ENCODE peak calls at places on chromosomes 5 and 9, in four cellular contexts. F, O, Q and J are unnamed samples.

GRCh38 chr5:141734501-141735231 is 52.6 kb upstream of the ARAP3 start:
- DNase-seq in F (no peak), O (no peak), Q (no peak), J (no peak)

GRCh38 chr5:167555771-167556170 is 735.7 kb upstream of the WWC1 start:
- DNase-seq in F (no peak), O (no peak), Q (no peak), J (no peak)

GRCh38 chr5:118703241-118703640 is 285.1 kb downstream of the DTWD2 start:
- DNase-seq in F (no peak), O (no peak), Q (no peak), J (no peak)

GRCh38 chr5:31981361-31981955 is 192.7 kb downstream of the GOLPH3 start:
- DNase-seq in F (no peak), O (no peak), Q (no peak), J (no peak)

GRCh38 chr5:6158974-6159863 is 219.1 kb downstream of the MED10 start:
- DNase-seq in F (no peak), O (no peak), Q (no peak), J (no peak)

GRCh38 chr5:36657563-36657995 is 51.2 kb downstream of the SLC1A3 start:
- DNase-seq in F (peak; percentile 78), O (no peak), Q (no peak), J (peak; percentile 58)

GRCh38 chr5:74085186-74085585 is 459.2 kb downstream of the ARHGEF28 start:
- DNase-seq in F (no peak), O (no peak), Q (no peak), J (no peak)

GRCh38 chr5:132754947-132755346 is 7.7 kb downstream of the CCNI2 start:
- DNase-seq in F (no peak), O (no peak), Q (no peak), J (no peak)

GRCh38 chr9:642014-642413 is 199.5 kb upstream of the DMRT1 start:
- DNase-seq in F (no peak), O (no peak), Q (no peak), J (no peak)

GRCh38 chr9:133375116-133375723 is 640 bp downstream of the SURF4 start:
- DNase-seq in F (peak; percentile 39), O (peak; percentile 57), Q (no peak), J (peak; percentile 53)

GRCh38 chr5:149666212-149666852 is 63.8 kb upstream of the PPARGC1B start:
- DNase-seq in F (no peak), O (no peak), Q (no peak), J (no peak)

GRCh38 chr9:113770396-113770795 is 105.7 kb upstream of the ZNF618 start:
- DNase-seq in F (peak; percentile 22), O (no peak), Q (no peak), J (no peak)

GRCh38 chr9:93587651-93588347 is 11.4 kb downstream of the PHF2 start:
- DNase-seq in F (no peak), O (peak; percentile 48), Q (peak; percentile 64), J (peak; percentile 13)

GRCh38 chr9:111853450-111853827 is 43.2 kb upstream of the UGCG start:
- DNase-seq in F (no peak), O (no peak), Q (no peak), J (no peak)

GRCh38 chr9:38620483-38621433 is at the start of gene ANKRD18A:
- DNase-seq in F (peak; percentile 85), O (peak; percentile 62), Q (peak; percentile 90), J (peak; percentile 89)

GRCh38 chr5:9739135-9739534 is 109.0 kb upstream of the TAS2R1 start:
- DNase-seq in F (no peak), O (no peak), Q (no peak), J (no peak)

GRCh38 chr9:115296831-115297565 is 179.0 kb upstream of the TNC start:
- DNase-seq in F (no peak), O (no peak), Q (no peak), J (no peak)

GRCh38 chr9:128053560-128053959 is 13.6 kb downstream of the NAIF1 start:
- DNase-seq in F (no peak), O (no peak), Q (peak; percentile 78), J (no peak)

GRCh38 chr9:38067611-38067891 is 1.5 kb downstream of the SHB start:
- DNase-seq in F (no peak), O (peak; percentile 62), Q (peak; percentile 82), J (peak; percentile 65)

GRCh38 chr5:154610321-154611154 is 132.5 kb upstream of the HAND1 start:
- DNase-seq in F (peak; percentile 81), O (peak; percentile 78), Q (peak; percentile 89), J (peak; percentile 79)

GRCh38 chr5:54772232-54773168 is 212.9 kb downstream of the ESM1 start:
- DNase-seq in F (no peak), O (no peak), Q (no peak), J (no peak)

GRCh38 chr5:133415906-133416305 is 196.4 kb downstream of the FSTL4 start:
- DNase-seq in F (no peak), O (no peak), Q (no peak), J (no peak)

GRCh38 chr5:139651502-139651862 is 3.3 kb downstream of the CXXC5 start:
- DNase-seq in F (no peak), O (peak; percentile 57), Q (peak; percentile 54), J (no peak)

GRCh38 chr5:123802298-123802951 is 290.4 kb downstream of the CSNK1G3 start:
- DNase-seq in F (no peak), O (no peak), Q (no peak), J (no peak)

GRCh38 chr9:1057910-1058309 is 7.8 kb downstream of the DMRT2 start:
- DNase-seq in F (no peak), O (no peak), Q (no peak), J (no peak)

GRCh38 chr5:76804266-76804665 is 14.6 kb upstream of the F2RL1 start:
- DNase-seq in F (no peak), O (no peak), Q (no peak), J (no peak)

DNA sequence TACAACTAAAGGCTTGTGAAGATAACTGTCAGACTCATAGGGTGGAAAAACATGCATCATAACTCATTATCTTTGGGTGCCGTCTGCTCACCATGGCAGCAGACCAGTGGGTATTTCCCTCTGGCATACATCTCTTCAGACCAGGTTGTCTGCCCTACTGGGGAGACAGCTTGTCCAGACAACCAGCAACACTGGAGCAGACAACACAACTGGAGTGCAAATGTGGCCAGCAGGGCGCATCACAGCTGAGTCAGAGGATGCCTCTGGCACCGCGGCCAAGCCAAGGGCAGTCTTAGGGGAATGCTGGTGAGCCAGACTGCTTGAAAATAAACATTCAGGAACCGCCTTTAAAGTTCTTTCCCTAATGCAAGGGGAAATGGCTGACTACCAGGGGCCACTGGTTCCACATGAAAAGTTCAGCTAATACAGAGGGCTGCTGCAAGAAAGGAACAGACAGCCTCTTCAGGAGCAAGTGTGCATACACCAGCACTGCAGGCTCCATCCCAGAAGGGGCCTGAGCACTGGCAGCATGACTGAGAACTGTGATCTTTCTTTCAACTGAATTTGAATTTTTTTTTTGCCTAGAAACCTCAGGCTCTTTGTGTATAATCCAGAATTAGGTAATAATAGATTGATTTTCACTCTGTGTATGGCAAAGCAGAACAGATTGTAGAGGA is 77.3 kb downstream of the MAMDC2 start:
- DNase-seq in F (peak; percentile 36), O (peak; percentile 87), Q (no peak), J (no peak)
- TF ChIP-seq CTCF in F (no peak), O (peak; percentile 13), Q (no peak), J (no peak)

DNA sequence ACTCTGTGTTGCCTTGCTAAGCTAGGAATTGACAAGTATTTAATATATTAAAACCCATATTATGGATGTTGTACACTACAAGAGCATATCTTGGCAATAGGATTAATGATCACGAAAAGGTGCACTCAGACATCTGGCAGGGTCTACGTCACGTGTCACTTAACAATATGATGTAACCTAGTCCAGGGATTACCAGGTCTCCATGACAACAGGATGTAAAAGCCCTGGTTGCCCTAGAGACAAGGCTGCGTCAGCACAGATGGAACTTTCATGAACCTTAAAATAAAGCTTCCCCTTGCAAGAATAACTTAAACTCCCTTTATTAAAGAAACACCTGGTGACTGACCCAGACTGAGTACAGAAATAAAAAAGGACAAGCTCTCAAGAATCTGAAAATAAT is 717.8 kb downstream of the CDH18 start:
- DNase-seq in F (no peak), O (no peak), Q (no peak), J (no peak)
- H3K27ac ChIP-seq in F (no peak overlapping the region), O (no peak overlapping the region), Q (no peak overlapping the region), J (no peak overlapping the region)

GRCh38 chr9:95048225-95049087 is 269.1 kb downstream of the FANCC start:
- DNase-seq in F (peak; percentile 86), O (peak; percentile 78), Q (peak; percentile 92), J (peak; percentile 90)

GRCh38 chr9:95047452-95048224 is 269.9 kb downstream of the FANCC start:
- DNase-seq in F (no peak), O (no peak), Q (no peak), J (no peak)

GRCh38 chr9:95045751-95046150 is 271.8 kb downstream of the FANCC start:
- DNase-seq in F (no peak), O (no peak), Q (no peak), J (peak; percentile 57)

GRCh38 chr9:95043826-95044225 is 273.7 kb downstream of the FANCC start:
- DNase-seq in F (no peak), O (no peak), Q (no peak), J (peak; percentile 61)

DNA sequence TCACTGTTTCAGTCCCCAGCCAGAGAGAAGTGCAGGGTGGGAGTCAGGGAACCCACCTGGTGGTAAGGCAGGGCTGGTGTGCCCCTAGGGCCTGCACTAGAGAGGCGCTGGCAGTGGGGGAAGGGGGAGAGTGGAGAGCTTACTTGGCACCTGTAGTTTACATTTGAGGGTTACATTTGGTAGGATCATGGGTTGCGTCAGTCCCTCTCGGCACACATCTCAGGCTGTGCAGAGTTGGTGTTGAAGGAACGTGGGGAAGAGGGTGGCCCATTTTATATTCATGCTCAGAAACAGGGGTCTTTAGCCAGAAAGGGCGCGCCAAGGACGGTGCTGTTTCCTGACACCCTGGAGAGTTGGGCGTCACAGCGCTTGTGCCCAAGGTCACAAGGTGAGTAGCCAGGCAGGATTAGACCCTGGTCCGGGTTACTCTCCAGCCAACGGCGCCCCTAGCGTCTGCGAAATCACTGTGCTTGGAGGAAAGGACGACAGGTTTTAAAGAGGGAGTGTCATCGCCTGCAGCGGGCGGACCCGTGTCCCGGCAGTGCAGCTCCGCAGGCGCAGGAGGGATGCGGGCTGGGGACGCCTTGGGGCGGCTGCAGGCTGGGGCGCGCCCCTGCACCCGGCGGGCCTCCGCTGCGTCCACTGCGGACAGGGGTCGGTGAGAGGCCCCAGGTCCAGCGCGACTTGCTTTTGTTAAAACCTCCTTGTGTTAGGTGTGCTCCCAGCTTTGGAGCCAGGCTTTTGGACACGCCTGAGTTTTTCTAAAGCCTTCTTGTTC is 272.6 kb downstream of the FANCC start:
- DNase-seq in F (no peak), O (peak; percentile 87), Q (no peak), J (peak; percentile 87)
- TF ChIP-seq CTCF in F (no peak), O (peak; percentile 58), Q (no peak), J (peak; percentile 19)

DNA sequence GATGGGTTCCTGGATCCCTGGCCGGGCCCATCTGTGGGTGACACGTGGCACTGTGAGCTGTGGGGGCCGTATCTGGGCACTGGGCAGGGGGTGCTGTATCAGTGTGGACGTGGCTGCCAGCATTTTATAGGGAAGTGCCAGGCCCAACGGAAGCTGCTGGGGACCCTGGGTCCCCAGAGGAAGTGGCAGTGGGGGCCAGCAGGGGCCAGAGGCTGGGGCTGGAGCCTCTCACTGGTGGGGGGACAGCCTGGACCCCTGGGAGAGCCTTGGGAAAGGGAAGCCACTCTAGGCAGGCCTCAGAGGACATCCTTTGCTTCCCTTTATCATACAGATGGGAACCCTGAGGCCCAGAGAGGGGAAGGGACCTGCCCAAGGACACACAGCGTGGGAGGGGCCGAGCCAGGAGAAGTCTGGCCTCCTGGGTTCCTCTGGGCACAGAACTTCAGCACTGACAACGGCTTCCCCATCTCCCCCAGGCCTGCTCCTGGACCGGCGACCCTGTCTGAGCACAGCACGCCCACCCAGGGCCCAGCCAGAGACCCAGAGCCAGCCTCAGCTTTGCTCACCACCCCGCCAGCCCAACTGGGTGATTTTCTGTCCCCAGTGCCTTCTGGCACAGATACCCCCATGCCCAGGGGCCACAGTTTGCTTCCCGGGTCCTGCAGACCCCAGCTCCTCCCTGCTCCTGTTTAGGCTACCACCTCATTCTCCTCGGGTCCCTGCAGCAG is 15.5 kb upstream of the LAMC3 start:
- DNase-seq in F (no peak), O (no peak), Q (no peak), J (no peak)
- H3K27ac ChIP-seq in F (no peak overlapping the region), O (no peak overlapping the region), Q (no peak overlapping the region), J (no peak overlapping the region)